ENCODE peak calls at places on chromosomes 12 and 14, in four cellular contexts. U is upper lobe of right lung, V is thoracic aorta, G is fibroblast of mammary gland. W is an unnamed sample.

GRCh38 chr12:131346578-131347344 is 364.1 kb upstream of the SFSWAP start:
- DNase-seq in V (no peak), U (no peak), G (no peak), W (no peak)

GRCh38 chr14:93281937-93282336 is 50.9 kb downstream of the BTBD7 start:
- DNase-seq in G (no peak), V (no peak), U (no peak), W (no peak)

GRCh38 chr12:47247418-47247817 is 167.7 kb upstream of the AMIGO2 start:
- DNase-seq in U (peak), G (no peak), V (no peak), W (no peak)

GRCh38 chr12:84960918-84961317 is 48.3 kb upstream of the SLC6A15 start:
- DNase-seq in G (no peak), U (no peak), V (no peak), W (no peak)

GRCh38 chr12:122022393-122023338 is 982 bp downstream of the BCL7A start:
- DNase-seq in V (no peak), G (no peak), U (peak), W (no peak)

GRCh38 chr12:106364261-106364660 is 6.7 kb downstream of the POLR3B start:
- DNase-seq in G (no peak), U (no peak), V (no peak), W (no peak)

GRCh38 chr14:99688629-99689028 is 4.5 kb downstream of the CYP46A1 start:
- DNase-seq in U (no peak), V (no peak), G (no peak), W (no peak)

GRCh38 chr14:38992067-38992835 is 110.8 kb downstream of the SEC23A start:
- DNase-seq in G (no peak), U (no peak), V (no peak), W (no peak)

GRCh38 chr14:54627325-54627717 is 60.4 kb downstream of the SAMD4A start:
- DNase-seq in U (no peak), G (no peak), V (no peak), W (no peak)

GRCh38 chr12:109069307-109070231 is 17.2 kb downstream of the USP30 start:
- DNase-seq in U (no peak), V (no peak), G (no peak), W (no peak)

GRCh38 chr14:69041783-69042182 is 62.7 kb upstream of the ACTN1 start:
- DNase-seq in V (no peak), G (no peak), U (no peak), W (no peak)

GRCh38 chr12:74334770-74335169 is 202.9 kb upstream of the ATXN7L3B start:
- DNase-seq in U (no peak), G (peak), V (no peak), W (no peak)

GRCh38 chr12:80862606-80863005 is 75.1 kb downstream of the LIN7A start:
- DNase-seq in G (peak), U (no peak), V (no peak), W (no peak)

GRCh38 chr14:98931911-98932310 is 340.1 kb downstream of the BCL11B start:
- DNase-seq in U (no peak), G (no peak), V (no peak), W (no peak)

GRCh38 chr12:14936224-14936861 is 2.0 kb downstream of the ERP27 start:
- DNase-seq in G (peak), U (no peak), V (no peak), W (no peak)
- TF ChIP-seq CTCF in G (peak), U (peak), V (no peak), W (peak)

DNA sequence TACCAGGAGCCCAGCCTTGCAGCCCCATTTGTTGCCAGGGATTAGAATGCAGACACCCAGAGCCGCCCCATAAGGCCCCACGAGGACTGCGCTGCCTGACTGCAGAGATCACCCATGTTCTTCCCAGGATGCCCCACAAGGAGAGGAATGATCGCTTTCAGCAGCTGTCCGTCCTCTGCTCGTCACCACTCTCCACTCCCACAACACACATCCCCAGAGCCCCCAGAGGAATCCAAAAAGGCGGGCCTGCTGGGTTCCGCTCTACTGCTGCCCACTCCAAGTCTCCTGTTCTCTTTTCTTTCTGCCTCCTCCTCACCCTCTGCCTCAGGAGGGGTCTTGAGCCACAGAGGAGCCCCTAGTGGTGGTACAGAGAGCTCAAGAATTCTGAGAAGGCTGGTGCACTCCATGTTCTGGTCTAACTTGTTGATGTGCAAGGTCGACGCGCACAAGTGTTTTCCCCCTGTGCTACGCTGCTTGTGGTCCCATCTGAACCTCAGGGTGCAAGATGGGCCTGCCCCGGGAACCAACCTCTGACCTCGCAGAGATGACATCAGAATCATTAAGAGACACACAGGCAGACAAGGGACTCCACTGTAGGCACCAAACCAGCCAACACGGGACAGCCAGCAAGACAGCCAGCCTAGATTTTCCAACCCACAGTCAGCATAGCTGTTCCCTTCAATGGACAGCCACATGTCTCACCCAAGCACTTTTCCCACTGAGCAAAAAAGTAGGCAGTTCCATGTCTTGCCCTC is 30.0 kb downstream of the PXN start:
- DNase-seq in U (no peak), G (peak), V (no peak), W (no peak)
- H3K4me3 ChIP-seq in U (no peak), G (no peak), V (peak), W (no peak)

GRCh38 chr12:66742508-66743367 is 63.9 kb upstream of the GRIP1 start:
- DNase-seq in G (no peak), U (no peak), V (no peak), W (no peak)

GRCh38 chr12:66741919-66742318 is 63.0 kb upstream of the GRIP1 start:
- DNase-seq in V (no peak), G (no peak), U (no peak), W (no peak)

GRCh38 chr12:66746489-66747201 is 67.8 kb upstream of the GRIP1 start:
- DNase-seq in V (no peak), G (no peak), U (no peak), W (no peak)

GRCh38 chr12:66740257-66740656 is 61.4 kb upstream of the GRIP1 start:
- DNase-seq in G (peak), V (no peak), U (no peak), W (no peak)

DNA sequence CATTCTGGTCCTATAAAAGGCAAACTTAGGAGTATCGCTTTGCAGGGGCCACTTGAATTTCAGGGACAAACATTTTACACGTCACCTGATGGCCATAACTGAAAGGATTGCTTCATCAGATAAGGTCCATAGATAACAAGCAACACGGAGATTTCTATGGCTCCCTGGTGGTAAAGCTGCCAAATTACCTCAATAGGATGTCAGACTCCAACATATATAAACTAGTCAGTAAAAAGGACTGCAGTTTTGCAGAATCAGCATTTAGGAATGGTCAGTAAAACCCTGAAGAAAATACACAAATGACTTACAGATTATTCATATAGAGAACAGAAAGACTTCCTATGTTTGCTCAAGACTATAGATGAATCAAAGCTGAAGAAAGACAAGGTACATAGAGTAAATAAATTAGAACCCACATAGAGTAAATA is 66.1 kb upstream of the GRIP1 start:
- DNase-seq in G (no peak), U (no peak), V (no peak), W (no peak)
- TF ChIP-seq CTCF in G (no peak), U (no peak), V (no peak), W (no peak)

DNA sequence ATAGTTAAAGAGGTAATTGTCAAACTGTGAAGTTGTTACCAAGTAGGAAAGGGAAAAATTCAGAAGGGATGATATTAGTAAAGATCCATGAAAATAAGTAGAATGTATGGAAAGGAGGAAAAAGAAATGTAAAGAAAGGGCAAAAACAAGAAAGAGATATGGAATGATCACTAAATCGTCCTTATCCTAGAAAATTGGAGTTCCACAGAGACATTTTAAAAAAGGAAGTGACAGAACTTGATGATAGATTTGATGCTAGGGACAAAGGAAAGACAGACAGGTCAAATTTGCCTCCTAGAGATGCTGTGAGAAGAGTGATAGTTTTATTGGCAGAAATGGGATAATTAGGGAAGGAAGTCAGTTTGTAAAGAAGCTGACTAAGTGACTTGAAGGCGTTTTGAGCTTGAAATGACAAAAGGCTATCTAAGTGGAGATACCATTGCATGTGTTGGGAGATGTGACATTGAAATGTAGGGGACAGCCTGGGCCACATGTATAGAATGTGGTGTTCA is 20.6 kb downstream of the TTC8 start:
- DNase-seq in U (no peak), V (no peak), G (no peak), W (no peak)
- H3K4me3 ChIP-seq in U (no peak), V (no peak), G (no peak), W (no peak)

GRCh38 chr14:75437201-75438143 is 9.7 kb downstream of the JDP2 start:
- DNase-seq in G (no peak), V (no peak), U (no peak), W (no peak)
- TF ChIP-seq CTCF in G (no peak), V (no peak), U (no peak), W (no peak)

GRCh38 chr14:102545461-102546265 is 36.1 kb upstream of the ANKRD9 start:
- DNase-seq in V (no peak), U (no peak), G (peak), W (no peak)

GRCh38 chr14:102547067-102547466 is 37.5 kb upstream of the ANKRD9 start:
- DNase-seq in G (no peak), V (no peak), U (no peak), W (no peak)

GRCh38 chr14:102544034-102544744 is 34.6 kb upstream of the ANKRD9 start:
- DNase-seq in V (no peak), G (no peak), U (no peak), W (no peak)

GRCh38 chr14:102541771-102542170 is 32.2 kb upstream of the ANKRD9 start:
- DNase-seq in G (no peak), V (no peak), U (no peak), W (no peak)

DNA sequence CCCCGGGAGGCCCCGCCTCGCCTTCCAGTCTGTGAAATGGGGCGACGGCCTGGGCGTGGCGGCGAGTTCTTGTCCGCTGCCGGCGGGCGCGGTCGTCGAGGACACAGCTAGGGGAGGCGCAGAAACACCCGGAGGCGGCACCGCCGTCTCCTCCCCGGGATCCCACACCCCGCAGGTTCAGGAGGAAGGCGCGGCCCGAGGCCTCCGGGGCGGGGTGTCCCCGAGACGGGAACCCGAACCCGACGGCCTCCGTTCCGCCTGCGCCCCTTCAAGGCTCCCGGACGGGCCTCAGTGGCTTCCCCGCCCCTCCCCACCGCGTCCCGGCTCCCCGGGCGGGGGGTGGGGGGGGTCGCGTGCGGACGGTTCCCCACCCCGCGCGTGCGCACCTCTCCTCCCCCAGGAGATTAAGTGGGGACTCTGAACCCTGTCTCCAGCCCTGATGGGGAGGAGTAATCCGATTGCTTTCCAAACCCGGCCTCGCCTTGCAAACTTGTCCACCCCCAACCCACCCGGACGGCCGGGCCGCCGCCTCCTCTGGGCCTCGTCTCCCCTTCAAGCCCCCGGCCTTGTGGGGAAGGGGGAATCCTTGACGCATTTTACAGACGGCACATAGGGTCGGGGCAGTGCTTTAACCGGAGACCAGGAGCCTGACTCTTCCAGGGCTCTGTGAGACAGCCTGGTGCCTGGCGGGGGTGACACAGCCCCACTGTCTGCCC is 35.3 kb upstream of the ANKRD9 start:
- DNase-seq in U (no peak), V (no peak), G (no peak), W (no peak)
- H3K4me3 ChIP-seq in U (peak), V (peak), G (no peak), W (no peak)

GRCh38 chr14:72098202-72098601 is 166.0 kb downstream of the RGS6 start:
- DNase-seq in U (no peak), G (no peak), V (no peak), W (no peak)
- TF ChIP-seq CTCF in U (no peak), G (no peak), V (no peak), W (no peak)

W was measured in epithelial cell of proximal tubule.